ENCODE peak calls at places on chromosomes 5 and 9, in seven cellular contexts. M is ELR; W is dorsolateral prefrontal cortex; F is stimulated activated CD4-positive, alpha-beta T cell treated with anti-CD3 and anti-CD28 coated beads, Interleukin-2, amount 100 ng/mL, for 48 hours; L is heart right ventricle; Q is substantia nigra; E is IMR-90. Y is an unnamed sample.

GRCh38 chr9:13810510-13810909 is 503.4 kb downstream of the NFIB start:
- DNase-seq in E (no peak), L (no peak), M (no peak), W (no peak), F (no peak), Q (no peak), Y (no peak)

GRCh38 chr5:171422495-171422894 is 3.0 kb downstream of the FGF18 start:
- DNase-seq in W (no peak), E (no peak), Q (no peak), L (no peak), M (no peak), F (no peak), Y (no peak)

GRCh38 chr9:33153001-33153400 is 14.1 kb downstream of the B4GALT1 start:
- DNase-seq in L (no peak), F (no peak), Q (no peak), E (no peak), M (no peak), W (no peak), Y (no peak)

GRCh38 chr5:127290019-127290945 is at the start of gene MEGF10:
- DNase-seq in E (peak), W (peak), F (peak), L (peak), Q (peak), M (peak), Y (no peak)

GRCh38 chr5:128464596-128464995 is 73.4 kb downstream of the FBN2 start:
- DNase-seq in L (peak), Q (no peak), F (no peak), M (no peak), W (no peak), E (no peak), Y (no peak)

GRCh38 chr5:163677092-163677491 is 171.7 kb downstream of the MAT2B start:
- DNase-seq in L (no peak), Q (no peak), M (no peak), E (no peak), F (no peak), W (no peak), Y (no peak)

GRCh38 chr5:88881566-88881965 is 1.4 kb downstream of the MEF2C start:
- DNase-seq in Q (no peak), M (peak), F (no peak), W (no peak), L (peak), E (peak), Y (no peak)

GRCh38 chr5:93582677-93583524 is at the start of gene NR2F1:
- DNase-seq in Q (peak), E (peak), F (no peak), W (peak), L (peak), M (peak), Y (no peak)

GRCh38 chr5:113510836-113511451 is 2.5 kb upstream of the YTHDC2 start:
- DNase-seq in W (no peak), Q (no peak), M (peak), F (no peak), E (peak), L (no peak), Y (no peak)

GRCh38 chr5:81313686-81314085 is 12.3 kb downstream of the ZCCHC9 start:
- DNase-seq in E (peak), Q (no peak), F (no peak), W (no peak), L (no peak), M (peak), Y (no peak)

GRCh38 chr5:150168864-150169263 is 2.3 kb downstream of the CDX1 start:
- DNase-seq in W (no peak), L (no peak), E (no peak), Q (no peak), M (no peak), F (no peak), Y (no peak)

GRCh38 chr9:92722386-92723298 is 42.0 kb downstream of the BICD2 start:
- DNase-seq in Q (no peak), F (no peak), M (no peak), E (no peak), W (no peak), L (peak), Y (no peak)

GRCh38 chr5:104186100-104186499 is 623.5 kb upstream of the NUDT12 start:
- DNase-seq in F (no peak), E (no peak), Q (no peak), L (peak), M (peak), W (no peak), Y (no peak)

Y was measured in cortex of kidney.